ENCODE peak calls at places on chromosomes 16 and 17, in eight cellular contexts. W, S, L, K, I, V, Y and J are unnamed samples. For H3K9me3, the result is how much of the 10 kb centered on the place peaks cover.

GRCh38 chr16:66161942-66162341 is 204.5 kb upstream of the CDH5 start:
- DNase-seq in W (no peak), I (peak), L (no peak), V (peak), Y (no peak), S (no peak), K (no peak), J (no peak)

GRCh38 chr16:23803591-23804123 is 32.1 kb upstream of the PRKCB start:
- DNase-seq in K (peak), S (no peak), W (peak), L (peak), Y (peak), V (peak), I (peak), J (no peak)

GRCh38 chr16:31452631-31453106 is 6.6 kb upstream of the ARMC5 start:
- DNase-seq in S (no peak), K (no peak), L (no peak), I (peak), V (peak), Y (no peak), W (no peak), J (no peak)

GRCh38 chr17:48545022-48545376 is at the start of gene HOXB2:
- DNase-seq in V (no peak), Y (no peak), S (no peak), K (no peak), L (no peak), I (no peak), W (no peak), J (no peak)

GRCh38 chr17:28662527-28662829 is 473 bp downstream of the SUPT6H start:
- DNase-seq in V (no peak), K (no peak), L (no peak), Y (no peak), I (no peak), W (no peak), S (no peak), J (no peak)

GRCh38 chr16:71258371-71258770 is 27.8 kb upstream of the HYDIN start:
- DNase-seq in V (peak), I (no peak), Y (no peak), K (no peak), W (no peak), S (no peak), L (no peak), J (peak)

GRCh38 chr17:66724581-66725341 is 110.2 kb upstream of the CACNG5 start:
- DNase-seq in S (no peak), I (peak), W (peak), K (peak), L (no peak), Y (no peak), V (peak), J (no peak)

GRCh38 chr16:70573451-70574121 is 50.0 kb downstream of the SF3B3 start:
- DNase-seq in L (no peak), W (no peak), Y (no peak), S (no peak), K (peak), I (no peak), V (peak), J (peak)

GRCh38 chr17:55200904-55201608 is 63.7 kb upstream of the HLF start:
- DNase-seq in L (no peak), W (no peak), I (no peak), K (no peak), Y (no peak), V (no peak), S (no peak), J (no peak)

GRCh38 chr16:11377156-11377555 is 31.9 kb downstream of the RMI2 start:
- DNase-seq in S (no peak), K (no peak), Y (no peak), W (no peak), L (no peak), I (no peak), V (no peak), J (no peak)

GRCh38 chr17:18258356-18259038 is at the start of gene FLII:
- DNase-seq in L (peak), I (peak), K (peak), W (peak), V (peak), S (no peak), Y (peak), J (peak)

DNA sequence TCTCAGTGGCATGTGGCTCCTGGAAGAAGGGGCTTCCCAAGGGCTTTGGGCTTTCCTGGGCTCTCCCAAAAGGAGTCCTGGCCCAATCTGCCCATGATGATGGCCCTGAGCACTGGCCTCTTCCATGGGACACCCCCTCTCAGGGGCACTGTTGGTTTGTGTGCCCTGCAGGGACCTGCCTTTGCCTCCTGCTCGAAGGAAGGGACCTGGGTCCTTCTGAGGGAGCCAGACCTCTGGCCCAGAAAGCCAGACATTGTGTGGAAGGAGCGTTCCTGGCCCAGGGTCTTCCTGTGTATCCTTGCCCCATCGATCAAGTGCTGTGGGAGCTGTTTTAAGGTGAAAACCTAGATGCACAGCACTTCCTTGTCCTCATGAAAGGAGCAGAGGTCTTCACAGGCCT is 1689.3 kb downstream of the TP53TG3F start:
- DNase-seq in S (no peak), W (no peak), K (no peak), I (no peak), Y (no peak), V (no peak), L (no peak), J (no peak)
- H3K9me3 ChIP-seq in S (under half), W (half or more), K (under half), I (under half), Y (under half), V (under half), L (under half), J (half or more)

DNA sequence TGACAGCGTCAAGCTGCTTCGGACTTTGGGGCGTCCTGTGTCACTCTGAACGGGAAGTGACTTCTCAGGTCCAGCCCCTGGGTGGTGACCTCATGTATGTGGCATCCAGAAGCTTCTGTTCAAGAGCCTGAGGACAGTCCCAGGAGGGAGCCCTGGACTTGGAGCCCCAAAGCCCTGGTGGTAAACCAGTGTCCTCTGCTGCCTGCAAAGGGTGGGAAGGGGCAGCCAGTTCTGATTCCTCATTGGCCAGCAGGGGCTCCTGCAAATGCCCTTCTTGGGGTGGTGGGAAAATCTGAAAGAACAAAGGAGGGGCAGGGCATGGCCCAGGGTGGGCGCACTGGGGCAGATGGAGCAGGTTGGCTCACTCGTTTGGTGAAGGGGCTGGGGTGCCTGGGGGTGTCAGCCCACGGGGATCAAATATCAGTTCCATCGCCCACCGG is 1.6 kb downstream of the OSGIN1 start:
- DNase-seq in Y (no peak), V (peak), W (peak), I (peak), K (peak), L (peak), S (no peak), J (peak)
- TF ChIP-seq POLR2A in Y (no peak), V (no peak), W (no peak), I (no peak), K (no peak), L (peak), S (no peak), J (peak)

DNA sequence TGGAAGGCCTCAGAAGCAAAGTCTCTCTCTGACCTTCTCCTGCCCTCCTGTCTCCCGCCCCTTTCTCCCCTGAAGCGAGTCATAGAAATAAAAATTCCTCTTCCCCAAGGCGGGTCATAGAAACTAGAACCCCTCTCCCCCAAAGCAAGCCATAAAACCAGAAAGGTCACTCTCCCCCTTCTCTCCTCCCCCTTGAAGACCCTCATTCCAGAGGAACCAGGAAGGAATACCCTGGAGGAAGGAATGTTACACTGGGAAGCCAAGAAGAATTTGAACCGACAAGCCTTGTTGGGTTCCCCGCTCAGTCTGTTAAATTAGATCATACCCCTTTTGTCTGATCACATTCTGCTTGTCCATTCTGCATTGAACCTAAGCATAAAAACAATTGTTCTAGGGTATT is 2.7 kb upstream of the GJC1 start:
- DNase-seq in S (no peak), W (no peak), I (no peak), Y (no peak), V (no peak), K (no peak), L (no peak), J (no peak)
- TF ChIP-seq CTCF in S (no peak), W (no peak), I (no peak), Y (no peak), V (no peak), K (no peak), L (no peak), J (no peak)

GRCh38 chr16:35506018-35506897 is 2046.8 kb downstream of the TP53TG3F start:
- DNase-seq in I (peak), S (no peak), W (no peak), Y (no peak), L (no peak), V (peak), K (peak), J (no peak)
- H3K9me3 ChIP-seq in I (under half), S (under half), W (under half), Y (under half), L (under half), V (under half), K (under half), J (under half)

DNA sequence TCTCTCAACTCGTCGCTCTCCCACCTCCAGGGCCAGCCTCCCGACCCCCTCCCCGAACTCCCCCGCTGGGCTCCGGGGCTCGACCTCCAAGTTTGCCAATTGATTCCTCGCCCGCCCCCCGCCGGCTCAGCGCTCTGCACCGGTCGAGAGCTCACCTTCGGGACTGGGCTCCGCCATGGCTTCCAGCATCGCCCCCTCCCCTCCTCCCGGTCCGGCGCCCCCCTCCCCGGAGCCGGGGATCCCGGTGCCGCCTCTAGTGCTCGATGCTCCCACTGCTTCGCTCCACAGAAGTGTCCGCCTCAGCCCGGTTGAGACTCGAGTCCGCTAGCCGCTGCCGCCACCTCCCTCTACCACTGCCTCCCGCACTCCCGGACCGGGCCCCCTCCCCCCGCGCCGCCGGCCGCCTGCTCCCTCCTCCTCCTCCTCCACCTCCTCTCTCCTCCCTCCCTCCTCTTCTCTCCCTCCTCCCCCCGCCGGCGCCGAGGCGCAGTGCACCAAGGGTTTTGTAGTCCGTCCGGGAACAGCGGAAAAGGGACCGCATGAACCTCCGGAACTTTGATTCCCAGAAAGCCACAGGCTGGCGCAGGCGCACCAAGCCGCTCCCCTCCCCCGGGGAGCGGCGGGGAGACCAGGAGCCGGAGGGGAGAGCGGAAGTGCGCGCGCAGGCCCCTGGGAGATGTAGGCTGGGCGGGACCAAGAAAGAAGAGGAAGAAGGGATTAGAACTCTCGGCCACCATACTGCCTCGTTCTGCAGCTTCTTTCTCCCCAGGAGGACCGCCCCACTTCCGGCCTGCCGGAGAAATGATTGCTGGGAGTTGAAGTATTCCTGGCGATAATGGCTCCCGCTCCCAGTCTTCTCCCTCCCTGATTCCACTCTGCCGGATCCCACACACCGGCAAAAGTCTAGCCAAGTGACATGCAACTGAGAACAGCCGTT is at the start of gene PHF23:
- DNase-seq in W (peak), L (peak), V (peak), Y (peak), K (peak), I (peak), S (peak), J (peak)
- TF ChIP-seq POLR2A in W (no peak), L (peak), V (no peak), Y (peak), K (no peak), I (peak), S (peak), J (no peak)

DNA sequence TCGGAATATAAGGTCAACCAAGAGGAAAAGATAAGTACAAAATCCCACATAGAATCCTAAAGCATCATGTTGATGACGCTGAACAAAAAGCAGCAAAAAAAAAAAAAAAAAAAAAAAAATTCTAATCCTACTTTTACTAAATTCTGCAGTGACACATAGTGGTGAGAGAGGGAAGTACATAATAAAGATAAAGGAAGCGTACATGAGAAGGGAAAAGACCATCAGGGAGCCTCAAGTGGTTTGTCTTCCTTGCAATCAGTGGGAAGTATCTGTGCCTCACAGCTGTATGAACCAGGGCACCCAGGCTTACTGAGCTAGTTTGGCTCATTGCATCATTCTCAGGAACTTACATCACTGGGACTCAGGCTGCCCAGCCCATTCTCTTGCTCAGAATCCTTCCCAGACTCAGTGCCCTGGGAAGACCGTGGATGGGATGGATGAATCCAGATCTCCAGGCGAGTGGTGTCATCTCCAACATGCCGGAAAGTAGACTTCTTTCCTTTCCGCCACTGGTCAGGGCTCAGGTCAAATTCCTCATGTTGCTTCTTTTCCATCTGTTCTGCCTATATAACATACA is 21.2 kb downstream of the SMG6 start:
- DNase-seq in K (peak), L (no peak), V (no peak), I (peak), W (no peak), Y (no peak), S (no peak), J (peak)
- TF ChIP-seq CTCF in K (peak), L (peak), V (peak), I (peak), W (peak), Y (peak), S (peak), J (peak)